ENCODE peak calls at places on chromosome 16, in four cellular contexts. M is IMR-90, R is H9, S is H1. L is an unnamed sample. For H3K4me1, the result is how much of the 10 kb centered on the place peaks cover.

GRCh38 chr16:11612110-11612981 is 25.6 kb upstream of the LITAF start:
- DNase-seq in S (no peak), R (no peak), M (no peak), L (peak)

GRCh38 chr16:84815446-84815845 is 4.3 kb upstream of the CRISPLD2 start:
- DNase-seq in S (no peak), R (no peak), M (no peak), L (no peak)

GRCh38 chr16:56743840-56744239 is 13.9 kb downstream of the NUP93 start:
- DNase-seq in M (peak), R (peak), S (no peak), L (peak)

GRCh38 chr16:81570189-81570846 is 125.7 kb downstream of the CMIP start:
- DNase-seq in S (no peak), M (no peak), R (no peak), L (no peak)

GRCh38 chr16:9518054-9518453 is 426.6 kb downstream of the HAPSTR1 start:
- DNase-seq in R (no peak), S (no peak), M (no peak), L (no peak)

GRCh38 chr16:50261707-50262235 is 4.6 kb upstream of the ADCY7 start:
- DNase-seq in R (no peak), S (no peak), M (no peak), L (no peak)

GRCh38 chr16:72400257-72401078 is 228.5 kb upstream of the PMFBP1 start:
- DNase-seq in S (peak), M (peak), R (peak), L (peak)

GRCh38 chr16:11708421-11708820 is 34.2 kb downstream of the TXNDC11 start:
- DNase-seq in S (no peak), M (peak), R (no peak), L (no peak)

GRCh38 chr16:65574311-65574966 is 452.6 kb upstream of the CDH11 start:
- DNase-seq in M (no peak), R (no peak), S (no peak), L (no peak)

GRCh38 chr16:55495616-55496289 is 13.1 kb upstream of the LPCAT2 start:
- DNase-seq in M (peak), R (peak), S (no peak), L (no peak)

GRCh38 chr16:87924937-87925670 is 11.2 kb downstream of the CA5A start:
- DNase-seq in S (no peak), M (no peak), R (no peak), L (no peak)

GRCh38 chr16:81558077-81558443 is 113.5 kb downstream of the CMIP start:
- DNase-seq in R (no peak), S (no peak), M (no peak), L (no peak)

GRCh38 chr16:66159987-66160386 is 206.5 kb upstream of the CDH5 start:
- DNase-seq in S (no peak), M (peak), R (no peak), L (no peak)

GRCh38 chr16:16075463-16076399 is 126.3 kb downstream of the ABCC1 start:
- DNase-seq in M (peak), S (no peak), R (no peak), L (no peak)

GRCh38 chr16:48334325-48334724 is 50.9 kb downstream of the SIAH1 start:
- DNase-seq in M (no peak), R (peak), S (peak), L (no peak)

GRCh38 chr16:88560722-88561484 is 9.3 kb upstream of the ZC3H18 start:
- DNase-seq in S (peak), R (peak), M (peak), L (peak)

GRCh38 chr16:78298986-78299385 is 199.5 kb downstream of the WWOX start:
- DNase-seq in S (no peak), R (no peak), M (no peak), L (peak)

GRCh38 chr16:9836118-9836736 is 346.0 kb downstream of the GRIN2A start:
- DNase-seq in M (no peak), S (no peak), R (no peak), L (no peak)

GRCh38 chr16:77596243-77596642 is 126.1 kb upstream of the NUDT7 start:
- DNase-seq in S (no peak), R (no peak), M (peak), L (no peak)

GRCh38 chr16:85412911-85413520 is 200.1 kb upstream of the GSE1 start:
- DNase-seq in R (no peak), S (peak), M (no peak), L (no peak)

GRCh38 chr16:52069866-52070265 is 477.1 kb downstream of the TOX3 start:
- DNase-seq in R (peak), S (peak), M (peak), L (peak)

GRCh38 chr16:56999409-57000270 is 10.3 kb downstream of the NLRC5 start:
- DNase-seq in R (no peak), S (no peak), M (no peak), L (no peak)

GRCh38 chr16:9344508-9344907 is 253.1 kb downstream of the HAPSTR1 start:
- DNase-seq in S (no peak), R (no peak), M (no peak), L (no peak)

GRCh38 chr16:8928467-8928957 is 35.2 kb downstream of the USP7 start:
- DNase-seq in R (no peak), S (no peak), M (peak), L (no peak)

GRCh38 chr16:12539185-12539929 is 264.3 kb downstream of the CPPED1 start:
- DNase-seq in S (no peak), R (no peak), M (peak), L (no peak)

GRCh38 chr16:28110479-28110878 is 47.0 kb upstream of the GSG1L start:
- DNase-seq in M (no peak), R (no peak), S (no peak), L (no peak)

GRCh38 chr16:50093607-50094570 is 28.1 kb downstream of the HEATR3 start:
- DNase-seq in M (no peak), S (no peak), R (no peak), L (no peak)

GRCh38 chr16:85898521-85899442 is at the start of gene IRF8:
- DNase-seq in S (peak), R (peak), M (no peak), L (peak)

GRCh38 chr16:73064227-73064995 is 16.5 kb upstream of the ZFHX3 start:
- DNase-seq in S (peak), R (peak), M (peak), L (peak)

GRCh38 chr16:8867483-8868271 is 1.1 kb downstream of the CARHSP1 start:
- DNase-seq in R (no peak), M (no peak), S (no peak), L (peak)

GRCh38 chr16:87062569-87063442 is 254.4 kb downstream of the C16orf95 start:
- DNase-seq in S (peak), R (peak), M (peak), L (peak)

GRCh38 chr16:2799852-2800226 is 1.6 kb downstream of the PRSS41 start:
- DNase-seq in S (no peak), M (peak), R (no peak), L (no peak)

GRCh38 chr16:1745900-1746692 is 25.2 kb downstream of the NME3 start:
- DNase-seq in M (peak), R (no peak), S (no peak), L (peak)

GRCh38 chr16:1744338-1744840 is 27.0 kb downstream of the NME3 start:
- DNase-seq in M (no peak), S (no peak), R (no peak), L (no peak)

GRCh38 chr16:1743376-1744337 is 27.7 kb downstream of the NME3 start:
- DNase-seq in S (no peak), R (peak), M (no peak), L (no peak)

GRCh38 chr16:1746693-1747195 is 24.6 kb downstream of the NME3 start:
- DNase-seq in R (no peak), M (no peak), S (no peak), L (no peak)

GRCh38 chr16:1745181-1745899 is 26.0 kb downstream of the NME3 start:
- DNase-seq in R (no peak), M (peak), S (no peak), L (peak)
- H2BK120ac ChIP-seq in R (no peak), M (peak), S (no peak), L (no peak)

GRCh38 chr16:25258856-25259179 is 1.2 kb upstream of the ZKSCAN2 start:
- DNase-seq in S (no peak), M (no peak), R (no peak), L (peak)
- H3K4me1 ChIP-seq in S (under half), M (under half), R (under half), L (under half)

GRCh38 chr16:29974291-29975133 is 844 bp downstream of the TAOK2 start:
- DNase-seq in S (no peak), M (peak), R (no peak), L (no peak)
- H4K5ac ChIP-seq in S (no peak), M (no peak), R (no peak), L (no peak)

GRCh38 chr16:70694088-70694487 is 8.2 kb upstream of the MTSS2 start:
- DNase-seq in S (no peak), M (peak), R (peak), L (peak)
- H2BK120ac ChIP-seq in S (no peak), M (peak), R (no peak), L (no peak)

GRCh38 chr16:689175-689897 is 862 bp downstream of the WDR24 start:
- DNase-seq in S (no peak), R (no peak), M (no peak), L (no peak)
- H3K4me1 ChIP-seq in S (under half), R (under half), M (under half), L (under half)

DNA sequence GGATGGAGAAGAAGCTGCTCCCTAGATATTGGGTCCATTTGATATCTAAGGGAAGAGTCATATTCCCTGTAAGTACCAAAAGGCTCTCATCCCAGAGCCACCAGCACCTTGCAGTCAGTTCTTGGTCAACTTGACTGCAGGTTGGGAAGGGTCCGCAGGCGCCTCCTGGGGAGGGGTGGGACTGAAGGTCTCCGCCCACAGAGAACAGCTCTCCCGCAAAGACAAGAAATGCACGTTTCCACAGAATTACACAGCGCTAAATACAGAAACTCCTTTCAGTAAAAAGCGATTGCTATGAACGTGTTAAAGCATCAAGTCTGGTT is 864 bp upstream of the CTCF start:
- DNase-seq in M (no peak), S (no peak), R (no peak), L (no peak)
- H4K5ac ChIP-seq in M (peak), S (peak), R (no peak), L (no peak)

DNA sequence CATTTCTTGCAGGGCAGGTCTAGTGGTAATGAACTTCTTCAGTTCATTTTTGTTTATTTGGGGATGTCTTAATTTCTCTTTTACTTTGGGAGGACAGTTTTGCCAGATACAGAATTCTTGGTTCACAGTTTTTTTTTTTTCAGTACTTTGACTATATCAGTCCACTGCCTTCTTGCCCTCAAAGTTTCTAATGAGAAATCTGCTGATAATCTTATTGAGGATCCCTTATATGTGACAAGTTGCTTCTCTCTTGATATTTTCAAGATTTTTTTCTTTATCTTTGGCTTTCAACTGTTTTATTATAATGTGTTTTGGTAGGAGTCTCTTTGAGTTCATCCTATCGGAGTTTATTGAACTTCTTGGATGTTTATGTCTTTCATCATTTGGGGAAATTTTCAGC is 42.8 kb downstream of the CLEC19A start:
- DNase-seq in M (no peak), S (no peak), R (no peak), L (no peak)
- H2BK120ac ChIP-seq in M (no peak), S (no peak), R (no peak), L (no peak)

GRCh38 chr16:70689035-70689969 is 3.4 kb upstream of the MTSS2 start:
- DNase-seq in R (no peak), S (no peak), M (no peak), L (no peak)
- H3K4me1 ChIP-seq in R (under half), S (under half), M (half or more), L (under half)

DNA sequence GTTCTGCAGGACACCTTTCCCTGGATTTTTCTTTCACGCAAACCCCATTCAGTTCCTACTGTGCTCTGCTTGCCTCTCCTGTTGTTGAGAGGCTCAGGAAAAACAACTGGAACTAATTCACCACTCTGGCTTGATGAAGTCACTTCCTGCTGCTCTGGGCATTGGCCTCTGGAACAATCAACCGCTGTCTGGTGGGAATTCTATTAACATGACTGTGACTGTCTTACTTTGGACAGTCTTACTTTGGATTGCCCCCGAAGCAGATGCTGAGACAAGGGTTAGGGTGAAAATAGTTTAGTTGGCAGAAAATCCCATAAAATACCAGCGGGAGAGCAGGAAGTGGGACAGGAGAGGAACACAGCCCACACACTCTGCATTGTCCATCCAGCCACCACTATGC is 90.0 kb upstream of the HSBP1 start:
- DNase-seq in S (no peak), R (no peak), M (peak), L (peak)
- H4K5ac ChIP-seq in S (no peak), R (no peak), M (no peak), L (no peak)